ENCODE peak calls at places on chromosomes 5 and 9, in nine cellular contexts. G, J, T, R, C, S, W, L and K are unnamed samples.

GRCh38 chr9:88733651-88734470 is 198.9 kb downstream of the NXNL2 start:
- DNase-seq in G (peak), J (peak), T (peak), R (no peak), C (peak), S (no peak), W (no peak), L (no peak), K (peak)

GRCh38 chr9:33926746-33927485 is 110.0 kb downstream of the UBE2R2 start:
- DNase-seq in G (no peak), J (no peak), T (no peak), R (no peak), C (no peak), S (no peak), W (no peak), L (no peak), K (no peak)

GRCh38 chr5:178113841-178114324 is 551 bp downstream of the N4BP3 start:
- DNase-seq in G (no peak), J (no peak), T (no peak), R (no peak), C (peak), S (no peak), W (peak), L (no peak), K (no peak)

GRCh38 chr9:124017064-124017928 is 5.7 kb downstream of the LHX2 start:
- DNase-seq in G (no peak), J (no peak), T (no peak), R (no peak), C (no peak), S (no peak), W (peak), L (no peak), K (no peak)

GRCh38 chr9:6415266-6415665 is 2.3 kb downstream of the UHRF2 start:
- DNase-seq in G (no peak), J (peak), T (no peak), R (no peak), C (no peak), S (no peak), W (no peak), L (no peak), K (no peak)

GRCh38 chr5:9439651-9440292 is 106.1 kb downstream of the SEMA5A start:
- DNase-seq in G (peak), J (no peak), T (no peak), R (no peak), C (no peak), S (no peak), W (no peak), L (no peak), K (no peak)

GRCh38 chr5:62354028-62354874 is 48.2 kb downstream of the KIF2A start:
- DNase-seq in G (no peak), J (peak), T (no peak), R (peak), C (no peak), S (peak), W (no peak), L (peak), K (peak)

GRCh38 chr9:98222885-98223640 is 30.6 kb upstream of the CORO2A start:
- DNase-seq in G (no peak), J (peak), T (no peak), R (peak), C (peak), S (peak), W (peak), L (no peak), K (peak)

GRCh38 chr9:106962615-106963363 is 99.8 kb downstream of the ZNF462 start:
- DNase-seq in G (no peak), J (peak), T (no peak), R (no peak), C (no peak), S (no peak), W (no peak), L (peak), K (no peak)

GRCh38 chr5:129771058-129771838 is 23.4 kb downstream of the MINAR2 start:
- DNase-seq in G (no peak), J (peak), T (no peak), R (peak), C (no peak), S (peak), W (peak), L (peak), K (no peak)

GRCh38 chr5:107523019-107523680 is 147.6 kb downstream of the EFNA5 start:
- DNase-seq in G (no peak), J (no peak), T (no peak), R (no peak), C (no peak), S (peak), W (no peak), L (no peak), K (no peak)

DNA sequence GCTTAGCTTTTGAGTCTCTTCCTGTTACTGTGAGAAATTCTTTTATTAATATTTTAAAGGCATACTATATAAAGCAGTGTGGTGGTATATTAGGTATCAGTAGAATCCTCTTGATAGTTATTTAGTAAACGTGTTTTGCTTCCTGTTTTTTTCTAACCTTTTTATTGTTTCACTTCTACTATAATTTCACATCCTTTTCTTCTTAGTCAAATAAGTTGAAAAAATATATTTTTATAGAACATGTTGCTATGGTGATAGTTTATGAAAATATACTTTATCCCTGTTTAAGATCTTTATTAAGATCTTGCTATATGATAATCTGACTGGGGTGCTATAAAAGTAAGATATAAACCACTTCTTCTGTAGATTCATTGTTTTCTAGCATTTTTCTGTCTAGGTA is 2.1 kb downstream of the POLK start:
- DNase-seq in G (no peak), J (no peak), T (no peak), R (no peak), C (no peak), S (no peak), W (no peak), L (no peak), K (no peak)
- H3K4me3 ChIP-seq in G (peak), J (no peak), T (no peak), R (no peak), C (no peak), S (no peak), W (no peak), L (no peak), K (no peak)

GRCh38 chr5:75681125-75681830 is 36.0 kb downstream of the POC5 start:
- DNase-seq in G (no peak), J (peak), T (no peak), R (peak), C (no peak), S (peak), W (no peak), L (no peak), K (no peak)
- H3K4me3 ChIP-seq in G (no peak), J (no peak), T (peak), R (no peak), C (peak), S (no peak), W (no peak), L (no peak), K (no peak)

DNA sequence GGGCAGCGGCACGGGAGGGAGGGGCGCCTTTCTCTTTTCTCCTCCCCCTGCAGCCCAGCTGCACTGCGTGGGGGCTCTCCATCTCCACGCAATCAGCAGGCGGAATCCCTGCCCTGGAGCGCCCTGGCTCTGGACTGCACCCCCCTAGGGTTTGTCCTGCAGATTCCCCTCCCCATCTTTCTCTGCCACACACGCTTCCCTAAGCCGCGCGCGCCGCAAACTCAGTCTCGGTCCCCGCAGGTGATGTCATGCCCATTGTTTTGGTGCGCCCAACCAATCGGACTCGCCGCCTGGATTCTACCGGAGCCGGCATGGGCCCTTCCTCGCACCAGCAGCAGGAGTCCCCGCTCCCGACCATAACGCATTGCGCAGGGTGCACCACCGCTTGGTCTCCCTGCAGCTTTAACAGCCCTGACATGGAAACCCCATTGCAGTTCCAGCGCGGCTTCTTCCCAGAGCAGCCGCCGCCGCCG is at the start of gene KCNN2:
- DNase-seq in G (peak), J (peak), T (no peak), R (no peak), C (peak), S (peak), W (peak), L (peak), K (peak)
- H3K4me3 ChIP-seq in G (peak), J (peak), T (peak), R (no peak), C (peak), S (peak), W (peak), L (peak), K (peak)

GRCh38 chr5:141095263-141095641 is 837 bp downstream of the PCDHB2 start:
- DNase-seq in G (no peak), J (no peak), T (no peak), R (no peak), C (peak), S (no peak), W (no peak), L (no peak), K (no peak)
- H3K4me3 ChIP-seq in G (peak), J (no peak), T (peak), R (no peak), C (no peak), S (peak), W (peak), L (no peak), K (peak)

GRCh38 chr5:93598997-93599371 is 16.0 kb downstream of the NR2F1 start:
- DNase-seq in G (no peak), J (no peak), T (no peak), R (no peak), C (no peak), S (no peak), W (peak), L (no peak), K (no peak)

GRCh38 chr5:93600409-93601052 is 17.5 kb downstream of the NR2F1 start:
- DNase-seq in G (no peak), J (peak), T (no peak), R (no peak), C (no peak), S (no peak), W (no peak), L (peak), K (no peak)

GRCh38 chr5:93601053-93601429 is 18.0 kb downstream of the NR2F1 start:
- DNase-seq in G (no peak), J (no peak), T (no peak), R (no peak), C (no peak), S (no peak), W (no peak), L (no peak), K (no peak)

GRCh38 chr5:93598141-93598996 is 15.3 kb downstream of the NR2F1 start:
- DNase-seq in G (no peak), J (peak), T (no peak), R (no peak), C (peak), S (no peak), W (peak), L (no peak), K (no peak)

DNA sequence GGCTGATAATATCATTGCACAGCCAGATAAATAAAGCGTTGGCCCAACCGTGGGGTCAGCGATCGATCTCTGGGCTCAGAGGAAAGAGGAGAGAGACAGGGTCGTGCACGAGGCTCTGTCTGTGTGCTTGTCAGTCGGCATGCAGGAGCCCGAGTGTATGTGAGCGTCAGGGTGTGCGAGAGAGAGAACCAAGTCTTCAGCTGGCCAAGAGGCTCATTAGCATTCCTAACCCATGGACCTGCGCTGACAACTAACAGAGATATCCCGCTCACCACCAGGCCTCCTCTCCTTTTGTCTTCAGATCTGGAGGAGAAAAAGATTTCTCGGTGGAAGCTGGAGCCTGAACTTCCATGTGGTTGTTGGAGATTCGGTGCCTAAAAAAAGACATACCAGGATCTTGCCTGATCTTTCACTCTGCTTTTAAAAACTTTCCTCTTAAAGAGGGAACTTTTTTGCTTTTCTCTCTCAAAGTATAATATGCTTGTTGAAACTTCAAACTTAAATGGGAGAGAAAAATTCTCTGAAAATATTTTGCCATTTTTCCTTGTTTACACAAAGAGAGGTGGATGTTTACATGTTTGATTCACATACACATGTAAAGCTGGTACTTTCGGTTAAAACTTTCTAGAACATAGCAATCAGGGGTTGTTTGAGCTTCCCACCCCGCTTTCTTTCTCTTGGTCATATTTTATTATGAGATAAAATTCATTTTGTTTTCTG is 16.6 kb downstream of the NR2F1 start:
- DNase-seq in G (no peak), J (peak), T (no peak), R (no peak), C (no peak), S (no peak), W (peak), L (no peak), K (no peak)
- H3K4me3 ChIP-seq in G (no peak), J (peak), T (no peak), R (no peak), C (peak), S (no peak), W (no peak), L (no peak), K (no peak)

GRCh38 chr9:4768681-4769080 is 24.1 kb upstream of the RCL1 start:
- DNase-seq in G (no peak), J (no peak), T (no peak), R (no peak), C (no peak), S (no peak), W (no peak), L (no peak), K (no peak)

GRCh38 chr9:4764033-4764432 is 23.0 kb upstream of the AK3 start:
- DNase-seq in G (no peak), J (no peak), T (no peak), R (no peak), C (no peak), S (no peak), W (no peak), L (no peak), K (no peak)

GRCh38 chr9:4760122-4760521 is 19.1 kb upstream of the AK3 start:
- DNase-seq in G (no peak), J (no peak), T (no peak), R (no peak), C (no peak), S (no peak), W (no peak), L (no peak), K (no peak)

GRCh38 chr9:4762108-4762888 is 21.3 kb upstream of the AK3 start:
- DNase-seq in G (peak), J (peak), T (no peak), R (peak), C (peak), S (peak), W (peak), L (peak), K (peak)

GRCh38 chr9:4762889-4763521 is 22.0 kb upstream of the AK3 start:
- DNase-seq in G (no peak), J (peak), T (no peak), R (no peak), C (peak), S (no peak), W (peak), L (peak), K (no peak)
- H3K4me3 ChIP-seq in G (peak), J (no peak), T (peak), R (no peak), C (peak), S (no peak), W (no peak), L (no peak), K (no peak)

DNA sequence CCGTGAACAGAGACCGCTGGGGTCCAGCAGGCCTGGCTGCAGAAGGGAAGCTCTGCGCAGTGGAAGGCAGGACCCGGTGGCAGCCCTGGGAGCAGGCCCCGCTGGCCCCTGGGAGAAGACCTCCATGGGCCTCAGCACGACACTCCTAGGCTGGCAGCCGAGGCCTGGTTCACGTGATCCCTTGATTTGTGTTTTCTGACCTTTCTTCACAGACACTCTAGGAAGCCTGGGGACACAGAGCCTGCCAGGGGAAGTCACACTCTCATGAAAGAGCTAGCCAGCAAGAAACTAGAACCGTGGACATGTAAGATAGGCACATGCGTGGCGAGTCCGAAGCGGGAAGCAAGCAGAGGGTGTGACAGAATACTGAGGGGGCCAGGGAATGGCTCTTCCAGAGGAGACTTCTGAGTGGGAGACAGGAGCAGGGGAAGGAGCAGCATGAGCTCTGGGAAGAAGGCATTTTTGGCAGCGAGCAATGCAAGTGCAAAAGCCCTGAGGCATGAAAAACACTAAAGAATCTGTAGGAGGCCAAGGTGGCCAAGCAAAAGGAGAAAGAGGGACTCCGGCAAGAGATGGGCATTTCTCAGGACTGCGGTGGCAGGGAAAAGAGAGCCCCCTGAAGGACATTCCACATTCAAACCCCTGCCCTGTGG is 26.6 kb upstream of the IL17B start:
- DNase-seq in G (no peak), J (no peak), T (no peak), R (no peak), C (peak), S (no peak), W (no peak), L (no peak), K (no peak)
- H3K4me3 ChIP-seq in G (peak), J (no peak), T (peak), R (no peak), C (peak), S (no peak), W (no peak), L (no peak), K (no peak)

GRCh38 chr5:10602031-10602806 is 38.3 kb downstream of the ANKRD33B start:
- DNase-seq in G (no peak), J (no peak), T (no peak), R (no peak), C (no peak), S (no peak), W (no peak), L (no peak), K (no peak)
- H3K4me3 ChIP-seq in G (peak), J (no peak), T (peak), R (no peak), C (peak), S (peak), W (no peak), L (no peak), K (no peak)

DNA sequence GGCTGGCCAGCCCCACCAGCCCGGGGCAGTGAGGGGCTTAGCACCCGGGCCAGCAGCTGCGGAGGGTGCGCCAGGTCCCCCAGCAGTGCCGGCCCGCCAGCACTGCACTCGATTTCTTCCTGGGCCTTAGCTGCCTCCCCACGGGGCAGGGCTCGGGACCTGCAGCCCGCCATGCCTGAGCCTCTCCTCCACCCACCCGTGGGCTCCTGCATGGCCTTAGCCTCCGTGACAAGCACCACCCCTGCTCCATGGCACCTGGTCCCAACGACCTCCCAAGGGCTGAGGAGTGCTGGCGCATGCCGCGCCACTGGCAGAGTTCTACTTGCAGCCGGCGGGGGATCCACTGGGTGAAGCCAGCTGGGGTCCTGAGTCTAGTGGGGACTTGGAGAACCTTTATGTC is 452.6 kb downstream of the AGTPBP1 start:
- DNase-seq in G (no peak), J (no peak), T (no peak), R (no peak), C (no peak), S (no peak), W (no peak), L (no peak), K (no peak)
- H3K4me3 ChIP-seq in G (no peak), J (no peak), T (no peak), R (no peak), C (no peak), S (no peak), W (no peak), L (no peak), K (no peak)